ENCODE peak calls at places on chromosome 21, in six cellular contexts. One of them, this sample, is unnamed.

GRCh38 chr21:45935628-45936027 is 45.9 kb upstream of the COL6A1 start:
- DNase-seq in suprapubic skin: no peak
- DNase-seq in K562: no peak
- DNase-seq in upper lobe of left lung: no peak
- DNase-seq in endothelial cell of umbilical vein: no peak
- DNase-seq in stomach: no peak
- DNase-seq in this sample: no peak

GRCh38 chr21:42514883-42515228 is 1.2 kb downstream of the SLC37A1 start:
- DNase-seq in suprapubic skin: no peak
- DNase-seq in K562: no peak
- DNase-seq in upper lobe of left lung: no peak
- DNase-seq in endothelial cell of umbilical vein: no peak
- DNase-seq in stomach: no peak
- DNase-seq in this sample: no peak

GRCh38 chr21:29645666-29646553 is 293.9 kb downstream of the GRIK1 start:
- DNase-seq in suprapubic skin: no peak
- DNase-seq in K562: no peak
- DNase-seq in upper lobe of left lung: no peak
- DNase-seq in endothelial cell of umbilical vein: no peak
- DNase-seq in stomach: no peak
- DNase-seq in this sample: no peak

GRCh38 chr21:41477641-41478318 is 30.2 kb downstream of the TMPRSS2 start:
- DNase-seq in suprapubic skin: no peak
- DNase-seq in K562: no peak
- DNase-seq in upper lobe of left lung: no peak
- DNase-seq in endothelial cell of umbilical vein: no peak
- DNase-seq in stomach: peak
- DNase-seq in this sample: no peak

GRCh38 chr21:34836103-34836932 is 167.5 kb downstream of the CLIC6 start:
- DNase-seq in suprapubic skin: peak
- DNase-seq in K562: no peak
- DNase-seq in upper lobe of left lung: no peak
- DNase-seq in endothelial cell of umbilical vein: peak
- DNase-seq in stomach: peak
- DNase-seq in this sample: no peak

GRCh38 chr21:43193651-43194302 is 25.0 kb downstream of the CRYAA start:
- DNase-seq in suprapubic skin: peak
- DNase-seq in K562: no peak
- DNase-seq in upper lobe of left lung: peak
- DNase-seq in endothelial cell of umbilical vein: no peak
- DNase-seq in stomach: no peak
- DNase-seq in this sample: no peak

GRCh38 chr21:43282358-43283120 is 113.7 kb downstream of the CRYAA start:
- DNase-seq in suprapubic skin: no peak
- DNase-seq in K562: no peak
- DNase-seq in upper lobe of left lung: peak
- DNase-seq in endothelial cell of umbilical vein: no peak
- DNase-seq in stomach: no peak
- DNase-seq in this sample: no peak

GRCh38 chr21:17370750-17371325 is 142.0 kb upstream of the CXADR start:
- DNase-seq in suprapubic skin: no peak
- DNase-seq in K562: no peak
- DNase-seq in upper lobe of left lung: no peak
- DNase-seq in endothelial cell of umbilical vein: no peak
- DNase-seq in stomach: no peak
- DNase-seq in this sample: no peak

GRCh38 chr21:39483917-39484316 is 32.1 kb downstream of the SH3BGR start:
- DNase-seq in suprapubic skin: no peak
- DNase-seq in K562: no peak
- DNase-seq in upper lobe of left lung: no peak
- DNase-seq in endothelial cell of umbilical vein: peak
- DNase-seq in stomach: no peak
- DNase-seq in this sample: no peak

GRCh38 chr21:16794944-16795343 is 717.9 kb upstream of the CXADR start:
- DNase-seq in suprapubic skin: no peak
- DNase-seq in K562: no peak
- DNase-seq in upper lobe of left lung: no peak
- DNase-seq in endothelial cell of umbilical vein: peak
- DNase-seq in stomach: no peak
- DNase-seq in this sample: no peak

GRCh38 chr21:35699360-35699759 is 361.0 kb downstream of the SETD4 start:
- DNase-seq in suprapubic skin: no peak
- DNase-seq in K562: no peak
- DNase-seq in upper lobe of left lung: no peak
- DNase-seq in endothelial cell of umbilical vein: no peak
- DNase-seq in stomach: no peak
- DNase-seq in this sample: no peak

GRCh38 chr21:39518055-39518844 is 66.5 kb downstream of the SH3BGR start:
- DNase-seq in suprapubic skin: no peak
- DNase-seq in K562: peak
- DNase-seq in upper lobe of left lung: no peak
- DNase-seq in endothelial cell of umbilical vein: peak
- DNase-seq in stomach: peak
- DNase-seq in this sample: peak

GRCh38 chr21:27429612-27430361 is 462.9 kb upstream of the ADAMTS5 start:
- DNase-seq in suprapubic skin: no peak
- DNase-seq in K562: no peak
- DNase-seq in upper lobe of left lung: no peak
- DNase-seq in endothelial cell of umbilical vein: peak
- DNase-seq in stomach: no peak
- DNase-seq in this sample: no peak

GRCh38 chr21:27346041-27346448 is 379.2 kb upstream of the ADAMTS5 start:
- DNase-seq in suprapubic skin: no peak
- DNase-seq in K562: no peak
- DNase-seq in upper lobe of left lung: no peak
- DNase-seq in endothelial cell of umbilical vein: no peak
- DNase-seq in stomach: no peak
- DNase-seq in this sample: no peak

GRCh38 chr21:39118604-39119215 is 64.5 kb downstream of the PSMG1 start:
- DNase-seq in suprapubic skin: no peak
- DNase-seq in K562: no peak
- DNase-seq in upper lobe of left lung: peak
- DNase-seq in endothelial cell of umbilical vein: no peak
- DNase-seq in stomach: no peak
- DNase-seq in this sample: no peak

GRCh38 chr21:29299906-29300546 is 1.3 kb downstream of the BACH1 start:
- DNase-seq in suprapubic skin: no peak
- DNase-seq in K562: peak
- DNase-seq in upper lobe of left lung: no peak
- DNase-seq in endothelial cell of umbilical vein: peak
- DNase-seq in stomach: peak
- DNase-seq in this sample: peak

GRCh38 chr21:15731243-15731613 is 1.4 kb downstream of the USP25 start:
- DNase-seq in suprapubic skin: no peak
- DNase-seq in K562: no peak
- DNase-seq in upper lobe of left lung: no peak
- DNase-seq in endothelial cell of umbilical vein: peak
- DNase-seq in stomach: no peak
- DNase-seq in this sample: no peak

GRCh38 chr21:22711636-22712035 is 1713.4 kb downstream of the NCAM2 start:
- DNase-seq in suprapubic skin: no peak
- DNase-seq in K562: no peak
- DNase-seq in upper lobe of left lung: no peak
- DNase-seq in endothelial cell of umbilical vein: peak
- DNase-seq in stomach: no peak
- DNase-seq in this sample: no peak

GRCh38 chr21:17051054-17051453 is 461.8 kb upstream of the CXADR start:
- DNase-seq in suprapubic skin: no peak
- DNase-seq in K562: no peak
- DNase-seq in upper lobe of left lung: no peak
- DNase-seq in endothelial cell of umbilical vein: no peak
- DNase-seq in stomach: no peak
- DNase-seq in this sample: no peak

GRCh38 chr21:42258150-42258884 is 39.4 kb downstream of the ABCG1 start:
- DNase-seq in suprapubic skin: no peak
- DNase-seq in K562: peak
- DNase-seq in upper lobe of left lung: no peak
- DNase-seq in endothelial cell of umbilical vein: peak
- DNase-seq in stomach: peak
- DNase-seq in this sample: peak

GRCh38 chr21:33884361-33885157 is 31.0 kb downstream of the ATP5PO start:
- DNase-seq in suprapubic skin: no peak
- DNase-seq in K562: no peak
- DNase-seq in upper lobe of left lung: no peak
- DNase-seq in endothelial cell of umbilical vein: no peak
- DNase-seq in stomach: no peak
- DNase-seq in this sample: no peak

GRCh38 chr21:42151148-42152074 is 67.5 kb upstream of the ABCG1 start:
- DNase-seq in suprapubic skin: peak
- DNase-seq in K562: no peak
- DNase-seq in upper lobe of left lung: no peak
- DNase-seq in endothelial cell of umbilical vein: no peak
- DNase-seq in stomach: no peak
- DNase-seq in this sample: no peak

GRCh38 chr21:26739189-26739588 is 106.0 kb downstream of the ADAMTS1 start:
- DNase-seq in suprapubic skin: no peak
- DNase-seq in K562: no peak
- DNase-seq in upper lobe of left lung: no peak
- DNase-seq in endothelial cell of umbilical vein: no peak
- DNase-seq in stomach: no peak
- DNase-seq in this sample: no peak

GRCh38 chr21:42097274-42097673 is 26.2 kb downstream of the UMODL1 start:
- DNase-seq in suprapubic skin: no peak
- DNase-seq in K562: no peak
- DNase-seq in upper lobe of left lung: no peak
- DNase-seq in endothelial cell of umbilical vein: peak
- DNase-seq in stomach: no peak
- DNase-seq in this sample: no peak

GRCh38 chr21:44902268-44903053 is 18.2 kb downstream of the ITGB2 start:
- DNase-seq in suprapubic skin: no peak
- DNase-seq in K562: no peak
- DNase-seq in upper lobe of left lung: no peak
- DNase-seq in endothelial cell of umbilical vein: no peak
- DNase-seq in stomach: no peak
- DNase-seq in this sample: no peak
- TF ChIP-seq POLR2AphosphoS5 in suprapubic skin: no peak
- TF ChIP-seq POLR2AphosphoS5 in K562: no peak
- TF ChIP-seq POLR2AphosphoS5 in upper lobe of left lung: no peak
- TF ChIP-seq POLR2AphosphoS5 in endothelial cell of umbilical vein: no peak
- TF ChIP-seq POLR2AphosphoS5 in stomach: no peak
- TF ChIP-seq POLR2AphosphoS5 in this sample: no peak

GRCh38 chr21:31911138-31911907 is 38.5 kb downstream of the HUNK start:
- DNase-seq in suprapubic skin: no peak
- DNase-seq in K562: no peak
- DNase-seq in upper lobe of left lung: no peak
- DNase-seq in endothelial cell of umbilical vein: no peak
- DNase-seq in stomach: no peak
- DNase-seq in this sample: no peak
- TF ChIP-seq POLR2AphosphoS5 in suprapubic skin: no peak
- TF ChIP-seq POLR2AphosphoS5 in K562: no peak
- TF ChIP-seq POLR2AphosphoS5 in upper lobe of left lung: no peak
- TF ChIP-seq POLR2AphosphoS5 in endothelial cell of umbilical vein: no peak
- TF ChIP-seq POLR2AphosphoS5 in stomach: no peak
- TF ChIP-seq POLR2AphosphoS5 in this sample: no peak

DNA sequence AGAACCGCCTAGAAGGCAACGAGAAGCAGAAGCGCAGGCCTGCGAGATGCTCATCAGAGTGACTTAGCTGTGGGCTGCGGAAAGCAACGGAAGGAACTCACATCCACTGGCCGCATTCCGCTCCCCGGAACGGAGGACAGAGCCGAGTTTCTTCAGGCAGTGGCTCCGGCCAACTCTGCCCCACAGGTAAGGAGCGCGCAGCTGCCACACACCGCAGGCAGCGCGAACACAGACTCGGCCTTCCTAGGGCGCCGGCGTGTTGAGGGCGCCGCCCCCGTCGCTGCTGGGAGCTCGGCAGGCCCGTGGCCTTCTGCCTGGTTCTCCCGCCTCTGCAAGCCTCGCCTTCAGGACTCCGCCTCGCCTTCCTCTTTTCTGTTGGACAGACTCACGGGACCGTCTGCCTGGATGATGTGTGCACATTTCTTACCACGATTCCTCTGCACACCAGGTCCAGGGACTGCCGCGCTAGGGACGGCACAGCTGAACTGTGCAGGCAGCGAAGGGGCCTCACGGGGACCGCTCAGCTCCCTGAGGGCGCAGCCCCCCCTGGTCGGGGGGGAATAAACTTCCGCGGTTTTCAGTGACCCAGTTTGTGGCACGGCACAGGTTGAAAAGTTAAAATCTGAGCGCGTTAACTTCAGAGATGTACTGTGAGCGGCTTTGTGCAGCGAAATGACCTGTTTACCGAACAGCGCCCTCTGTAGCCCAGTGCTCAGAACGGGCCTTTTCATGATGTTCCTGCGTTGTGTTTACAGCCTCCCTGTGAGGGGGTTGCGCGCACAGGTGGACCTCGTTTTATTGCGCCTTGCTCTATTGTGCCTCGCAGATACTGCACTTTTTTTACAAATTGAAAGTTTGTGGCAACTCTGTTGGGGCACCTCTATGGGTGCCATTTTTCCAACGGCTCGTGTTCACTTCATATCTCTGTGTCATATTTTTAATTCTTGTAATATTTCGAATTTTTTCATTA is 15.8 kb downstream of the TCP10L start:
- DNase-seq in suprapubic skin: peak
- DNase-seq in K562: peak
- DNase-seq in upper lobe of left lung: peak
- DNase-seq in endothelial cell of umbilical vein: peak
- DNase-seq in stomach: peak
- DNase-seq in this sample: peak
- TF ChIP-seq POLR2AphosphoS5 in suprapubic skin: no peak
- TF ChIP-seq POLR2AphosphoS5 in K562: no peak
- TF ChIP-seq POLR2AphosphoS5 in upper lobe of left lung: peak
- TF ChIP-seq POLR2AphosphoS5 in endothelial cell of umbilical vein: no peak
- TF ChIP-seq POLR2AphosphoS5 in stomach: no peak
- TF ChIP-seq POLR2AphosphoS5 in this sample: no peak

GRCh38 chr21:37157938-37158337 is 84.9 kb downstream of the TTC3 start:
- DNase-seq in suprapubic skin: no peak
- DNase-seq in K562: no peak
- DNase-seq in upper lobe of left lung: no peak
- DNase-seq in endothelial cell of umbilical vein: no peak
- DNase-seq in stomach: no peak
- DNase-seq in this sample: no peak

GRCh38 chr21:37155216-37155615 is 82.2 kb downstream of the TTC3 start:
- DNase-seq in suprapubic skin: no peak
- DNase-seq in K562: no peak
- DNase-seq in upper lobe of left lung: no peak
- DNase-seq in endothelial cell of umbilical vein: no peak
- DNase-seq in stomach: no peak
- DNase-seq in this sample: no peak

GRCh38 chr21:37153193-37153934 is 80.3 kb downstream of the TTC3 start:
- DNase-seq in suprapubic skin: no peak
- DNase-seq in K562: no peak
- DNase-seq in upper lobe of left lung: no peak
- DNase-seq in endothelial cell of umbilical vein: peak
- DNase-seq in stomach: no peak
- DNase-seq in this sample: no peak

GRCh38 chr21:37149411-37149810 is 76.4 kb downstream of the TTC3 start:
- DNase-seq in suprapubic skin: no peak
- DNase-seq in K562: no peak
- DNase-seq in upper lobe of left lung: no peak
- DNase-seq in endothelial cell of umbilical vein: peak
- DNase-seq in stomach: no peak
- DNase-seq in this sample: no peak

DNA sequence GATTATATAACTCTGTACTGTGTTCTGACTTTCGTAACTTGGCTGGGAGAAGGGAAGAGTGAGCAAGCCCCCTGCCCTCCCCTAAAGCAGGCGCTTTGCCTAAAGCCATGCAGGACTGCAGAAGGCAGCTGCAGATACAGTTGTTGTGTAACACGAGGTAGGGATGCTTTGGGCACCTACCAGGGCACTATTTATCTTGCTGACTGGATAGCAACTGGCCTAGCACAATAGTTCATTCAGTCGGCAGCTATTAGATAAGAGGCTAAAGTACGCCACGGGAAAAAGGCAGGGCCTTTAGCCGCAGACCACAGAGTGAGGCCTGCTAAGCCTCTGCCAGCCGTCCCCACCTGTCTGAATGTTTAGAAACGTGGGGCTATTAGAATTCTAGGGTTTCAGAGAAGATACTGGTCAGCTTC is 80.9 kb downstream of the TTC3 start:
- DNase-seq in suprapubic skin: no peak
- DNase-seq in K562: no peak
- DNase-seq in upper lobe of left lung: no peak
- DNase-seq in endothelial cell of umbilical vein: peak
- DNase-seq in stomach: peak
- DNase-seq in this sample: no peak
- TF ChIP-seq POLR2AphosphoS5 in suprapubic skin: no peak
- TF ChIP-seq POLR2AphosphoS5 in K562: no peak
- TF ChIP-seq POLR2AphosphoS5 in upper lobe of left lung: no peak
- TF ChIP-seq POLR2AphosphoS5 in endothelial cell of umbilical vein: no peak
- TF ChIP-seq POLR2AphosphoS5 in stomach: peak
- TF ChIP-seq POLR2AphosphoS5 in this sample: no peak

This sample was measured in GM12892.